ENCODE peak calls at places on chromosomes 13 and 19, in seven cellular contexts. P is heart right ventricle; Z is tibial artery; I is gastrocnemius medialis; F is endodermal cell; T is prostate gland; H is CD8-positive, alpha-beta memory T cell. S is an unnamed sample. For H3K9me3 and H3K36me3, the result is how much of the 10 kb centered on the place peaks cover.

GRCh38 chr19:56126983-56127780 is 6.1 kb upstream of the ZNF787 start:
- DNase-seq in Z (no peak), T (no peak), P (no peak), H (no peak), F (peak), I (no peak), S (no peak)

GRCh38 chr13:43874512-43875092 is 4.9 kb downstream of the CCDC122 start:
- DNase-seq in Z (no peak), F (no peak), P (no peak), I (no peak), H (no peak), T (no peak), S (no peak)

GRCh38 chr13:31204592-31204991 is 4.8 kb downstream of the B3GLCT start:
- DNase-seq in T (no peak), I (no peak), F (no peak), P (no peak), Z (no peak), H (no peak), S (no peak)

GRCh38 chr19:34793562-34793961 is 20.5 kb upstream of the ZNF599 start:
- DNase-seq in H (no peak), Z (no peak), F (no peak), P (no peak), T (no peak), I (no peak), S (no peak)

GRCh38 chr19:50349277-50350057 is 16.0 kb downstream of the NAPSA start:
- DNase-seq in P (no peak), I (no peak), F (no peak), H (no peak), Z (no peak), T (no peak), S (no peak)

GRCh38 chr13:46154136-46154854 is 27.7 kb downstream of the LCP1 start:
- DNase-seq in P (no peak), H (no peak), I (no peak), T (no peak), Z (no peak), F (no peak), S (no peak)

GRCh38 chr19:6811906-6812305 is 39.4 kb downstream of the VAV1 start:
- DNase-seq in F (peak), I (no peak), Z (no peak), H (no peak), P (no peak), T (no peak), S (no peak)

GRCh38 chr19:50667177-50667758 is 18.0 kb downstream of the C19orf81 start:
- DNase-seq in H (no peak), I (no peak), P (no peak), F (no peak), T (no peak), Z (no peak), S (no peak)

GRCh38 chr13:98834254-98834960 is 81.9 kb upstream of the SLC15A1 start:
- DNase-seq in F (no peak), I (no peak), T (no peak), Z (no peak), P (no peak), H (no peak), S (no peak)

GRCh38 chr19:19820774-19821315 is 705 bp downstream of the ZNF506 start:
- DNase-seq in T (no peak), H (peak), F (peak), P (no peak), I (no peak), Z (no peak), S (no peak)

GRCh38 chr19:19817357-19817756 is 4.2 kb downstream of the ZNF506 start:
- DNase-seq in F (no peak), Z (no peak), I (no peak), P (no peak), H (peak), T (no peak), S (no peak)

GRCh38 chr19:19823916-19824315 is 2.4 kb upstream of the ZNF506 start:
- DNase-seq in T (no peak), Z (no peak), P (no peak), I (no peak), F (no peak), H (no peak), S (no peak)

GRCh38 chr19:19821366-19822147 is at the start of gene ZNF506:
- DNase-seq in F (peak), P (peak), T (peak), H (peak), I (peak), Z (peak), S (peak)

GRCh38 chr19:19822148-19822429 is 539 bp upstream of the ZNF506 start:
- DNase-seq in T (no peak), Z (no peak), P (no peak), I (no peak), H (no peak), F (no peak), S (no peak)
- H3K9me3 ChIP-seq in T (under half), Z (under half), P (under half), I (under half), H (under half), F (half or more), S (under half)

DNA sequence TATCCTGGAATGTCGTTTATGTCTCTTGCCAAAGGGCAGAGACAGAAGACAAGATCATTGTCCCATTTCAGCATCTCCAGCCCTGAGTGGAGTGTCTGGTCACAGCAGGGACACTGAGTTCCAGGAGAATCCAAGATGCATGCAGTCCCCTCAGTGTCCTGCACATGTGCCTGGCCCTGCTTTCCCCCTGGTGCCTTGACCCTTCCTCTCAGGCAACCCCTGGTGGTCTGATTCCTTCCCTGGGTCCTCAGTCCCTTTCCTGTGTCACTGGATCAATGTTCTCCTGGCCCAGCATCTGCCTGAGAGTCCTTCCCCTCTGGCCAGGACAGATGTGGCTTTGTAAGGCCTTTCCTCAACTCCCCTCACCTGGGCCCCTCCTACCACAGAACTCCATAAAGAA is 9.0 kb downstream of the CEACAM21 start:
- DNase-seq in P (no peak), F (no peak), I (no peak), H (no peak), T (no peak), Z (no peak), S (no peak)
- H3K36me3 ChIP-seq in P (under half), F (under half), I (under half), H (under half), T (under half), Z (under half), S (under half)

DNA sequence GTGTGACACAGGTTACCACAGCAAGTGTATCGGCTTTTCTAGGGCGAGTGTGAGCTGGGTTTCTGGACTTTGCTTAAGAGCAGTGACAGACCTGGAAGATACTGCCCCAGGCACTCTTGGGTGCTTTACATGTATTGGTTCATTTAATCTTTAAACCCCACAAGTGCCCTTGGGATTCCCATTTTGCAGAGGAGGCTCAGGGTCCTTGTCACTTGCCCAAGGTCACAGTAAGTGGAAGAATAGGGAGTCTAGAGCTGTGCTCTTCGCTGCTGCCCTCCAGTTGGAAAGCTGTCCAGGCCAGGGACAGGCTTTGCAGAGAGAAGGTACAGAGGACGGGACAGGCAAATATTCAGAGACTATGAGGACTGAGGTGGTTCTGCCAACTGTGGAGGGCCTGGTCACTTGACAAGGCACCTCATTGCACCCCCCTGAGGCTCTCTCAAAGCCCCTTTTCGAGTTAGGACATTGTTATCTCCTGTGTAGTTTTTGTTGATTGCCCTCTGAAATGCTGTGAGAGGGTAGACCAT is 42.4 kb downstream of the BBC3 start:
- DNase-seq in F (no peak), P (no peak), Z (no peak), T (no peak), H (no peak), I (no peak), S (no peak)
- H3K27ac ChIP-seq in F (peak), P (no peak), Z (peak), T (no peak), H (no peak), I (no peak), S (peak)

DNA sequence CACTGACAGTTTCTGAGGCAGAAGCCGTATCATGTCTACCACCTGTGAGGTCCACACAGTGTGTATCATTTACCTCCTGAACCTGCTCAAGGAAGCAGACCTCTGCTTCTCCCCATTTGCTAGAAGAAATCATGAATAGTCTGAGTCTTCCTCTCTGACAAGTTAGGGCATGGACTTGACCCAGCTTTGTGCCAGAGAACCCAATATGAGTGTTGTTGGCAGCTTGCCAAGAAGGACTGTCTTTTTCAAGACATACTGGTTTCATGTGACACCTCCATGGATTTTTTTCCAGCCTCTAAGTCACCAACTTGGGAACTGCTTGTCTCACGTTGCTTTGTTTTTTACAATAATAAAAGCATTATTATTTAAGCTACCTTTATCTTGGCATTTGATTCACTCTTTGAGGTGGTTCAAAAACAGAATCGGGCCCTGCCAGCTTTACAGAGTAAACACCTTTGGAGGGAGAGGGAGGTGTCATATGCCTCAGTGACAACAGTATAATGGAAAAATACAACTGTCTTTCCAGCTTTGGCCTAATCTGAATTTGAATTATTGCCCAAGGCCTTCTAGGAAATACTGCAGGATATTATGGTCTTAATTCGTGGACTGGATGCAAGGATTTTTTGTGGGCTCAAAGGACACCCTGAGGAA is 9.6 kb downstream of the ZNF211 start:
- DNase-seq in T (peak), I (no peak), F (no peak), Z (no peak), P (no peak), H (no peak), S (no peak)
- H3K9me3 ChIP-seq in T (under half), I (under half), F (under half), Z (half or more), P (under half), H (half or more), S (half or more)

GRCh38 chr19:19499272-19499995 is 15.9 kb downstream of the TSSK6 start:
- DNase-seq in H (no peak), T (no peak), P (no peak), F (no peak), Z (no peak), I (no peak), S (no peak)
- H3K36me3 ChIP-seq in H (half or more), T (under half), P (half or more), F (half or more), Z (half or more), I (half or more), S (half or more)